ENCODE peak calls at places on chromosomes 3 and 15, in six cellular contexts. One of them, this sample, is unnamed.

GRCh38 chr3:42336103-42336502 is 70.1 kb upstream of the CCK start:
- DNase-seq in A549: no peak
- DNase-seq in ovary: no peak
- DNase-seq in H1: no peak
- DNase-seq in tibial nerve: no peak
- DNase-seq in GM12878: no peak
- DNase-seq in this sample: no peak

GRCh38 chr3:148513066-148513671 is 184.5 kb upstream of the AGTR1 start:
- DNase-seq in ovary: no peak
- DNase-seq in A549: peak
- DNase-seq in GM12878: no peak
- DNase-seq in H1: no peak
- DNase-seq in tibial nerve: no peak
- DNase-seq in this sample: no peak

GRCh38 chr3:115986555-115987207 is 363.4 kb downstream of the GAP43 start:
- DNase-seq in H1: no peak
- DNase-seq in ovary: no peak
- DNase-seq in tibial nerve: no peak
- DNase-seq in A549: peak
- DNase-seq in GM12878: no peak
- DNase-seq in this sample: no peak

GRCh38 chr3:169660709-169661566 is 2.6 kb downstream of the MECOM start:
- DNase-seq in ovary: no peak
- DNase-seq in GM12878: no peak
- DNase-seq in H1: no peak
- DNase-seq in tibial nerve: no peak
- DNase-seq in A549: no peak
- DNase-seq in this sample: no peak

GRCh38 chr15:95018888-95019545 is 787.7 kb downstream of the MCTP2 start:
- DNase-seq in GM12878: no peak
- DNase-seq in ovary: no peak
- DNase-seq in H1: no peak
- DNase-seq in A549: no peak
- DNase-seq in tibial nerve: no peak
- DNase-seq in this sample: no peak

GRCh38 chr3:99013077-99013476 is 111.6 kb upstream of the DCBLD2 start:
- DNase-seq in A549: no peak
- DNase-seq in ovary: no peak
- DNase-seq in tibial nerve: no peak
- DNase-seq in GM12878: no peak
- DNase-seq in H1: no peak
- DNase-seq in this sample: no peak

GRCh38 chr15:75347222-75348033 is 589 bp downstream of the NEIL1 start:
- DNase-seq in tibial nerve: peak
- DNase-seq in A549: no peak
- DNase-seq in H1: no peak
- DNase-seq in GM12878: no peak
- DNase-seq in ovary: peak
- DNase-seq in this sample: peak

GRCh38 chr3:197226179-197226578 is 72.2 kb downstream of the DLG1 start:
- DNase-seq in ovary: no peak
- DNase-seq in H1: no peak
- DNase-seq in tibial nerve: no peak
- DNase-seq in GM12878: no peak
- DNase-seq in A549: no peak
- DNase-seq in this sample: no peak

GRCh38 chr3:71022552-71023335 is 560.8 kb downstream of the FOXP1 start:
- DNase-seq in A549: peak
- DNase-seq in GM12878: no peak
- DNase-seq in H1: no peak
- DNase-seq in ovary: no peak
- DNase-seq in tibial nerve: no peak
- DNase-seq in this sample: no peak

GRCh38 chr3:133675631-133676335 is 14.0 kb upstream of the TOPBP1 start:
- DNase-seq in ovary: no peak
- DNase-seq in H1: no peak
- DNase-seq in A549: no peak
- DNase-seq in tibial nerve: no peak
- DNase-seq in GM12878: no peak
- DNase-seq in this sample: no peak

GRCh38 chr15:70259030-70259424 is 161.3 kb upstream of the TLE3 start:
- DNase-seq in GM12878: no peak
- DNase-seq in A549: no peak
- DNase-seq in H1: no peak
- DNase-seq in ovary: peak
- DNase-seq in tibial nerve: peak
- DNase-seq in this sample: peak

GRCh38 chr15:52097176-52097575 is 15.4 kb downstream of the BCL2L10 start:
- DNase-seq in tibial nerve: no peak
- DNase-seq in H1: no peak
- DNase-seq in A549: no peak
- DNase-seq in GM12878: no peak
- DNase-seq in ovary: no peak
- DNase-seq in this sample: no peak

GRCh38 chr3:195005251-195005620 is 265.7 kb downstream of the XXYLT1 start:
- DNase-seq in H1: no peak
- DNase-seq in ovary: no peak
- DNase-seq in GM12878: no peak
- DNase-seq in tibial nerve: no peak
- DNase-seq in A549: no peak
- DNase-seq in this sample: no peak

GRCh38 chr15:48754011-48754410 is 56.9 kb downstream of the CEP152 start:
- DNase-seq in ovary: no peak
- DNase-seq in A549: no peak
- DNase-seq in H1: no peak
- DNase-seq in GM12878: no peak
- DNase-seq in tibial nerve: no peak
- DNase-seq in this sample: no peak

GRCh38 chr3:139533781-139534443 is 5.6 kb downstream of the RBP1 start:
- DNase-seq in A549: no peak
- DNase-seq in ovary: no peak
- DNase-seq in H1: no peak
- DNase-seq in GM12878: no peak
- DNase-seq in tibial nerve: no peak
- DNase-seq in this sample: no peak

GRCh38 chr3:29565236-29565635 is 284.4 kb downstream of the RBMS3 start:
- DNase-seq in A549: no peak
- DNase-seq in H1: no peak
- DNase-seq in GM12878: no peak
- DNase-seq in tibial nerve: no peak
- DNase-seq in ovary: no peak
- DNase-seq in this sample: no peak

GRCh38 chr3:195701042-195701910 is 19.5 kb upstream of the MUC20 start:
- DNase-seq in A549: no peak
- DNase-seq in GM12878: no peak
- DNase-seq in H1: no peak
- DNase-seq in tibial nerve: no peak
- DNase-seq in ovary: no peak
- DNase-seq in this sample: no peak

GRCh38 chr3:47652142-47652541 is 73.5 kb upstream of the CSPG5 start:
- DNase-seq in ovary: no peak
- DNase-seq in tibial nerve: no peak
- DNase-seq in GM12878: no peak
- DNase-seq in A549: no peak
- DNase-seq in H1: no peak
- DNase-seq in this sample: no peak

GRCh38 chr3:39281533-39281932 is 1.7 kb upstream of the CX3CR1 start:
- DNase-seq in H1: no peak
- DNase-seq in tibial nerve: no peak
- DNase-seq in GM12878: no peak
- DNase-seq in ovary: no peak
- DNase-seq in A549: no peak
- DNase-seq in this sample: no peak

GRCh38 chr15:31298707-31299172 is 27.9 kb upstream of the KLF13 start:
- DNase-seq in A549: no peak
- DNase-seq in tibial nerve: no peak
- DNase-seq in H1: no peak
- DNase-seq in ovary: no peak
- DNase-seq in GM12878: no peak
- DNase-seq in this sample: no peak

GRCh38 chr15:31297880-31298456 is 28.7 kb upstream of the KLF13 start:
- DNase-seq in GM12878: no peak
- DNase-seq in A549: no peak
- DNase-seq in H1: no peak
- DNase-seq in tibial nerve: no peak
- DNase-seq in ovary: no peak
- DNase-seq in this sample: peak

GRCh38 chr15:31297221-31297879 is 29.3 kb upstream of the KLF13 start:
- DNase-seq in GM12878: no peak
- DNase-seq in tibial nerve: no peak
- DNase-seq in H1: no peak
- DNase-seq in A549: no peak
- DNase-seq in ovary: no peak
- DNase-seq in this sample: no peak

GRCh38 chr15:31295660-31296059 is 31.0 kb upstream of the KLF13 start:
- DNase-seq in GM12878: no peak
- DNase-seq in A549: no peak
- DNase-seq in H1: no peak
- DNase-seq in tibial nerve: no peak
- DNase-seq in ovary: no peak
- DNase-seq in this sample: no peak

DNA sequence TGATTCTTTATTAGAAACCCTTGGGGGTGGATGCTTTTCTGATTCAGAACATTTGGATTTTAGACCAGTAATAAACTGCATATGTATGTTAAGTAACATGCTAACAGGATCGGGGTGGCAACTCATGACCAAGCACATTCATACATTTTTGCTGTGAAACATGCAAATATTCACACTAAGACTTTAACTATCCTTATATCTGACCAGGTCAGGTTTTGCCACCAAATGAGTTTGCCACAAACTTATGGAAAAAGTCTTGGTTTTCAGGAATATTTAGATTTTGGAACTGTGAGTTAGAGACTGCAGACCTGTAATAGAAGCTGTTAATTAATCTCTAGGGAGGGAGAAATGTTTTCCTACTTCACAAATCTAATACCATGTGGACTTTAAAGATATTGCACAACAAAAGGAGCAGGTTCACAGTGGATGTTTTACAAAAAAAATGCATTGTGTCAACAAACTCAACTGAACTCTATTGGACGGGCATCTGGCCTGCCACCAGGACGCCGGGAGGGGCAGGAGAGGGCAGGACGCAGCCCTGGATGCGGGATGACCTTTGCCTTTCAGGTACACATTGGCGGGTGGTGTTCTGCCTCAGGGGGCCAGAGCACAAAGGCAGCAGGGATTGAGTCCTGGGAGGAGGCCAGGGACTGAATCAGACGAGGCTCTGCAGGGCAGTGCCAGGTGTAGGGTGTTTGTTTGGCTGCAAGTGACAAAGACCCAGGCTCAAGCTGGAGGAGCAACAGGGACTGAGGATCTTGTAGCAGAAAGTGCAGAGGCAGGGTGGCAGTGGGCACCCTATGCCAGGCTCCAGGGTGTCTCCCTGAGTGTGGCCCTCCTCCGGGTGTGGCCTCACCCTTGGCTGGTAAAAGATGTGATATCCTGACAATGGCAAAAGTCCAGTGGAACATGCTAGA is 30.1 kb upstream of the KLF13 start:
- DNase-seq in H1: no peak
- DNase-seq in GM12878: no peak
- DNase-seq in ovary: no peak
- DNase-seq in A549: peak
- DNase-seq in tibial nerve: no peak
- DNase-seq in this sample: peak
- TF ChIP-seq EP300 in H1: no peak
- TF ChIP-seq EP300 in GM12878: no peak
- TF ChIP-seq EP300 in ovary: no peak
- TF ChIP-seq EP300 in A549: peak
- TF ChIP-seq EP300 in tibial nerve: no peak
- TF ChIP-seq EP300 in this sample: no peak

DNA sequence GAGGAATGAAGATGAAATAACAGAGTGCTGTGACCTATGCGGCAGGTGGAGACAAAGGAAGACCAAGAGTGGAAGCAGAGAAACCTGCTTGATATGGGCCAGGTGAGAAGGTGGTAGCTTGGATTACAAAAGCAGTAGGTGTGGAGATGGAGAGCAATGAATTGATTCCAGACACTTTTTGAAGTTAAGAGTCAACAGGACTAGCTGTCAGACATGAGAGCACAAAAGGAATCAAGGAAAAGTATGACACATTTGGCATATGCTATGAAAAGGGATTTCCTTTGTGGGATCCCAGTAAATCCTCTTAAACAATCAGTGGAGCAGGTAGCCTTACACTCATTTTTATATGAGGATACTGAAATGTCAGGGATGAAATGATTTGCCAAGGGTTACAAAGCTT is 160.5 kb downstream of the GREM1 start:
- DNase-seq in tibial nerve: no peak
- DNase-seq in ovary: no peak
- DNase-seq in GM12878: no peak
- DNase-seq in A549: no peak
- DNase-seq in H1: no peak
- DNase-seq in this sample: no peak
- TF ChIP-seq EP300 in tibial nerve: no peak
- TF ChIP-seq EP300 in ovary: no peak
- TF ChIP-seq EP300 in GM12878: no peak
- TF ChIP-seq EP300 in A549: no peak
- TF ChIP-seq EP300 in H1: no peak
- TF ChIP-seq EP300 in this sample: no peak

GRCh38 chr3:143971367-143972154 is at the start of gene DIPK2A:
- DNase-seq in A549: peak
- DNase-seq in ovary: peak
- DNase-seq in tibial nerve: peak
- DNase-seq in H1: peak
- DNase-seq in GM12878: peak
- DNase-seq in this sample: peak
- TF ChIP-seq EP300 in A549: no peak
- TF ChIP-seq EP300 in ovary: no peak
- TF ChIP-seq EP300 in tibial nerve: peak
- TF ChIP-seq EP300 in H1: no peak
- TF ChIP-seq EP300 in GM12878: no peak
- TF ChIP-seq EP300 in this sample: no peak

DNA sequence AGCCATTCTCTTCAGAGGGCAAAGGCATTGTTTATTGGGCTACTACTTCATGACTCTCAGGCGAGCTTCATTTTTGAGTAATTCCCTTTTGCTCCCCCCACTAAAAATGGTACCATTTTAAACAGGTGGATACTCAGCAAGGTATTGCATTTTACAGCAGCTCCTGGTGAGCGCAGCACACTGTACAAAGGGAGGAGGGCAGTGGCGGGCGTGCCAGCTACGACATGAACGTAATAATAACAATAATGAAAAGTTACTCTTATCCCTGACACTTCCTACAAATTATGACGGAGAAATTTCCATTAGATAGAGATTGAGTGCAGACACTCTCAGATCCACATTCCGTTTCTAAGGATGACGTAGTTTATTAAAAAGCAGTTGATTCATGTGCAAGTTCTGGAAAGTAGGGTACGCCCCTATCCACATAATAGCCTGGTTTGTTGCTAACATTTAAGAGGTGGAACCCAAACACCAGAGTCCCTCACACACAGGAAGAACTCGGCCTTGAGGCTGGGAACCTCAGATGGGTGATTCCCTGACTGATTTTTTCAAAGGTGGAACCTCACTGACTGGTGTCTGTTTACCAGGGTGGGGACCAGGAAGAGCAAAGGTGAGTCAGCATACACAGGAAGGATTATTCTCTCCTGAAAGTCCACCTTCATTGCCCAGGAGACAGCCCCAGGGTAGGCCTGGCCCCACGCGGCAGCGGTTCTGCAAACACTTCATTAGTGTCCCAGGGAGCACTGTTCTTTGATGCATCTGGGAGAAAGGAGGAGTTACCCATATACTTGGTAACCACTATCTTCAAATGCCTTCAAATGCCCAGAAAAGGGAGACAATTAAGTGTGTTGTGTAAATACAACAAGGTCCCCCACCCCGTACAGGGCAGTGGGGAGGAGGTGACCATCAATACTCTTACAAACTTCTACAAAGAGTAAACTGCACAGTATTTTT is 69.9 kb downstream of the LDHAL6B start:
- DNase-seq in tibial nerve: no peak
- DNase-seq in GM12878: no peak
- DNase-seq in ovary: no peak
- DNase-seq in A549: peak
- DNase-seq in H1: no peak
- DNase-seq in this sample: peak
- TF ChIP-seq EP300 in tibial nerve: no peak
- TF ChIP-seq EP300 in GM12878: no peak
- TF ChIP-seq EP300 in ovary: no peak
- TF ChIP-seq EP300 in A549: peak
- TF ChIP-seq EP300 in H1: no peak
- TF ChIP-seq EP300 in this sample: peak

This sample was measured in transverse colon.